ENCODE peak calls at places on chromosomes 2 and 18, in ten cellular contexts. One of them, this sample, is unnamed.
A peak's percentile ranks its signal among the peaks of the same experiment; 100 is the strongest.

GRCh38 chr18:61912476-61912875 is 19.7 kb upstream of the RNF152 start:
- DNase-seq in uterus: no peak
- DNase-seq in pancreas: no peak
- DNase-seq in K562: no peak
- DNase-seq in right cardiac atrium: no peak
- DNase-seq in ascending aorta: no peak
- DNase-seq in IMR-90: no peak
- DNase-seq in left ventricle myocardium inferior: no peak
- DNase-seq in endodermal cell: no peak
- DNase-seq in colonic mucosa: no peak
- DNase-seq in this sample: no peak

GRCh38 chr2:215156453-215156852 is 18.0 kb upstream of the ABCA12 start:
- DNase-seq in uterus: no peak
- DNase-seq in pancreas: no peak
- DNase-seq in K562: no peak
- DNase-seq in right cardiac atrium: no peak
- DNase-seq in ascending aorta: no peak
- DNase-seq in IMR-90: no peak
- DNase-seq in left ventricle myocardium inferior: no peak
- DNase-seq in endodermal cell: no peak
- DNase-seq in colonic mucosa: no peak
- DNase-seq in this sample: no peak

GRCh38 chr2:174013310-174013751 is 48.2 kb upstream of the SP3 start:
- DNase-seq in uterus: peak; percentile 67
- DNase-seq in pancreas: no peak
- DNase-seq in K562: no peak
- DNase-seq in right cardiac atrium: peak; percentile 82
- DNase-seq in ascending aorta: no peak
- DNase-seq in IMR-90: no peak
- DNase-seq in left ventricle myocardium inferior: peak; percentile 39
- DNase-seq in endodermal cell: no peak
- DNase-seq in colonic mucosa: no peak
- DNase-seq in this sample: no peak

GRCh38 chr2:17849260-17849659 is 29.2 kb upstream of the KCNS3 start:
- DNase-seq in uterus: no peak
- DNase-seq in pancreas: no peak
- DNase-seq in K562: no peak
- DNase-seq in right cardiac atrium: no peak
- DNase-seq in ascending aorta: no peak
- DNase-seq in IMR-90: no peak
- DNase-seq in left ventricle myocardium inferior: no peak
- DNase-seq in endodermal cell: no peak
- DNase-seq in colonic mucosa: no peak
- DNase-seq in this sample: no peak

GRCh38 chr2:144524190-144524957 is 4.5 kb upstream of the ZEB2 start:
- DNase-seq in uterus: peak; percentile 57
- DNase-seq in pancreas: peak; percentile 68
- DNase-seq in K562: peak; percentile 67
- DNase-seq in right cardiac atrium: peak; percentile 92
- DNase-seq in ascending aorta: no peak
- DNase-seq in IMR-90: no peak
- DNase-seq in left ventricle myocardium inferior: peak; percentile 73
- DNase-seq in endodermal cell: peak; percentile 93
- DNase-seq in colonic mucosa: no peak
- DNase-seq in this sample: no peak

GRCh38 chr2:9440058-9440727 is 16.7 kb downstream of the CPSF3 start:
- DNase-seq in uterus: no peak
- DNase-seq in pancreas: no peak
- DNase-seq in K562: no peak
- DNase-seq in right cardiac atrium: no peak
- DNase-seq in ascending aorta: no peak
- DNase-seq in IMR-90: peak; percentile 82
- DNase-seq in left ventricle myocardium inferior: no peak
- DNase-seq in endodermal cell: no peak
- DNase-seq in colonic mucosa: no peak
- DNase-seq in this sample: no peak

GRCh38 chr2:188937228-188938220 is 36.6 kb upstream of the COL3A1 start:
- DNase-seq in uterus: no peak
- DNase-seq in pancreas: no peak
- DNase-seq in K562: no peak
- DNase-seq in right cardiac atrium: no peak
- DNase-seq in ascending aorta: no peak
- DNase-seq in IMR-90: peak; percentile 71
- DNase-seq in left ventricle myocardium inferior: no peak
- DNase-seq in endodermal cell: no peak
- DNase-seq in colonic mucosa: no peak
- DNase-seq in this sample: no peak

GRCh38 chr2:178173657-178174056 is 20.7 kb upstream of the OSBPL6 start:
- DNase-seq in uterus: no peak
- DNase-seq in pancreas: no peak
- DNase-seq in K562: no peak
- DNase-seq in right cardiac atrium: no peak
- DNase-seq in ascending aorta: no peak
- DNase-seq in IMR-90: no peak
- DNase-seq in left ventricle myocardium inferior: no peak
- DNase-seq in endodermal cell: no peak
- DNase-seq in colonic mucosa: no peak
- DNase-seq in this sample: no peak

GRCh38 chr18:46329736-46330246 is 225.6 kb downstream of the HAUS1 start:
- DNase-seq in uterus: no peak
- DNase-seq in pancreas: no peak
- DNase-seq in K562: no peak
- DNase-seq in right cardiac atrium: no peak
- DNase-seq in ascending aorta: no peak
- DNase-seq in IMR-90: no peak
- DNase-seq in left ventricle myocardium inferior: no peak
- DNase-seq in endodermal cell: peak; percentile 36
- DNase-seq in colonic mucosa: no peak
- DNase-seq in this sample: no peak

GRCh38 chr2:158305501-158305900 is 151.1 kb downstream of the CCDC148 start:
- DNase-seq in uterus: no peak
- DNase-seq in pancreas: no peak
- DNase-seq in K562: no peak
- DNase-seq in right cardiac atrium: no peak
- DNase-seq in ascending aorta: no peak
- DNase-seq in IMR-90: no peak
- DNase-seq in left ventricle myocardium inferior: no peak
- DNase-seq in endodermal cell: no peak
- DNase-seq in colonic mucosa: no peak
- DNase-seq in this sample: no peak

GRCh38 chr2:169732075-169732474 is 1.6 kb upstream of the KLHL23 start:
- DNase-seq in uterus: no peak
- DNase-seq in pancreas: no peak
- DNase-seq in K562: no peak
- DNase-seq in right cardiac atrium: no peak
- DNase-seq in ascending aorta: no peak
- DNase-seq in IMR-90: no peak
- DNase-seq in left ventricle myocardium inferior: no peak
- DNase-seq in endodermal cell: no peak
- DNase-seq in colonic mucosa: no peak
- DNase-seq in this sample: no peak

GRCh38 chr2:169734172-169734847 is 678 bp downstream of the KLHL23 start:
- DNase-seq in uterus: peak; percentile 20
- DNase-seq in pancreas: peak; percentile 76
- DNase-seq in K562: peak; percentile 70
- DNase-seq in right cardiac atrium: peak; percentile 67
- DNase-seq in ascending aorta: no peak
- DNase-seq in IMR-90: no peak
- DNase-seq in left ventricle myocardium inferior: no peak
- DNase-seq in endodermal cell: peak; percentile 80
- DNase-seq in colonic mucosa: peak; percentile 31
- DNase-seq in this sample: peak; percentile 59

GRCh38 chr2:169735623-169736022 is 2.0 kb downstream of the KLHL23 start:
- DNase-seq in uterus: no peak
- DNase-seq in pancreas: no peak
- DNase-seq in K562: no peak
- DNase-seq in right cardiac atrium: no peak
- DNase-seq in ascending aorta: no peak
- DNase-seq in IMR-90: no peak
- DNase-seq in left ventricle myocardium inferior: no peak
- DNase-seq in endodermal cell: no peak
- DNase-seq in colonic mucosa: no peak
- DNase-seq in this sample: no peak

GRCh38 chr2:169736902-169737301 is 3.3 kb downstream of the KLHL23 start:
- DNase-seq in uterus: no peak
- DNase-seq in pancreas: no peak
- DNase-seq in K562: no peak
- DNase-seq in right cardiac atrium: no peak
- DNase-seq in ascending aorta: no peak
- DNase-seq in IMR-90: no peak
- DNase-seq in left ventricle myocardium inferior: no peak
- DNase-seq in endodermal cell: no peak
- DNase-seq in colonic mucosa: no peak
- DNase-seq in this sample: no peak

GRCh38 chr2:169732583-169733358 is 861 bp upstream of the KLHL23 start:
- DNase-seq in uterus: no peak
- DNase-seq in pancreas: no peak
- DNase-seq in K562: no peak
- DNase-seq in right cardiac atrium: no peak
- DNase-seq in ascending aorta: no peak
- DNase-seq in IMR-90: no peak
- DNase-seq in left ventricle myocardium inferior: no peak
- DNase-seq in endodermal cell: no peak
- DNase-seq in colonic mucosa: no peak
- DNase-seq in this sample: no peak
- H3K4me3 ChIP-seq in uterus: peak overlapping the region; percentile 63
- H3K4me3 ChIP-seq in pancreas: peak overlapping the region; percentile 63
- H3K4me3 ChIP-seq in K562: peak overlapping the region; percentile 64
- H3K4me3 ChIP-seq in right cardiac atrium: peak overlapping the region; percentile 88
- H3K4me3 ChIP-seq in ascending aorta: peak overlapping the region; percentile 71
- H3K4me3 ChIP-seq in IMR-90: peak overlapping the region; percentile 56
- H3K4me3 ChIP-seq in left ventricle myocardium inferior: peak overlapping the region; percentile 78
- H3K4me3 ChIP-seq in endodermal cell: peak overlapping the region; percentile 82
- H3K4me3 ChIP-seq in colonic mucosa: peak overlapping the region; percentile 81
- H3K4me3 ChIP-seq in this sample: peak overlapping the region; percentile 48

GRCh38 chr2:220913384-220913783 is 658.7 kb downstream of the EPHA4 start:
- DNase-seq in uterus: no peak
- DNase-seq in pancreas: no peak
- DNase-seq in K562: no peak
- DNase-seq in right cardiac atrium: no peak
- DNase-seq in ascending aorta: no peak
- DNase-seq in IMR-90: peak; percentile 52
- DNase-seq in left ventricle myocardium inferior: no peak
- DNase-seq in endodermal cell: no peak
- DNase-seq in colonic mucosa: no peak
- DNase-seq in this sample: no peak
- H3K9me3 ChIP-seq in uterus: no peaks in the 10 kb centered on the region
- H3K9me3 ChIP-seq in pancreas: no peaks in the 10 kb centered on the region
- H3K9me3 ChIP-seq in K562: peaks cover 3% of the 10 kb centered on the region
- H3K9me3 ChIP-seq in right cardiac atrium: no peaks in the 10 kb centered on the region
- H3K9me3 ChIP-seq in ascending aorta: no peaks in the 10 kb centered on the region
- H3K9me3 ChIP-seq in IMR-90: no peaks in the 10 kb centered on the region
- H3K9me3 ChIP-seq in left ventricle myocardium inferior: no peaks in the 10 kb centered on the region
- H3K9me3 ChIP-seq in endodermal cell: no peaks in the 10 kb centered on the region
- H3K9me3 ChIP-seq in colonic mucosa: no peaks in the 10 kb centered on the region
- H3K9me3 ChIP-seq in this sample: no peaks in the 10 kb centered on the region

DNA sequence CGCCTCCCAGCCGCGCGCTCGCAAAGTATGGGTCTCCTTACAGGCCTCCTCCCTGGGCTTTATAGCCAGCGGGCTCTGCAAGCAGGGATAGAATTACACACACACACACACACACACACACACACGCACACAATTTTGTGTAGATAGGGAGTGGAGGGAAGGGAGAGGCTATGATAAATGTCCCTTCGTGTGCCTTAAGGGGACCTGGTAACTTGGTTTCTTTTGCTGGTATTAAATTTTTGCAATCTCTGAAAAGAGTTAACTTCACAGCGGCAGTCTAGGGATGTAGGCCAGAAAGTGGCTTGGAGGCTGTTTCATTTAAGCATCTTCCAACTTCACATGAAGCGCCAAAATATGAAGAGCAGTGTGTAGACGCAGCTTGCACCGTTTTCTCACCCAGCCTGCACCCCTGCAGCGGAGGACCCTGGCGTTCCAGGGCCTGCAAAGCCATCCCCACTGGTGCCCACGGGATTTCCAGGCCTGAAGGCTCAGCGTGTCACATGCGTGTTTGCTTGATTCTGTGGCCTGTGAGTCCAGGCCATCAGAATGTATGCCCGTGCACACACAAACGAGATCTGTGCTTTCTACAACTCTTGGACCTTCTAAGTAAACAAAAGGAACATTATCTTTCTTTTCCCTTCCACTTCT is 87.1 kb upstream of the EPB41L3 start:
- DNase-seq in uterus: peak; percentile 63
- DNase-seq in pancreas: no peak
- DNase-seq in K562: no peak
- DNase-seq in right cardiac atrium: peak; percentile 37
- DNase-seq in ascending aorta: no peak
- DNase-seq in IMR-90: no peak
- DNase-seq in left ventricle myocardium inferior: no peak
- DNase-seq in endodermal cell: no peak
- DNase-seq in colonic mucosa: no peak
- DNase-seq in this sample: no peak
- H3K4me3 ChIP-seq in uterus: peak overlapping the region; percentile 48
- H3K4me3 ChIP-seq in pancreas: no peak overlapping the region
- H3K4me3 ChIP-seq in K562: no peak overlapping the region
- H3K4me3 ChIP-seq in right cardiac atrium: peak overlapping the region; percentile 5
- H3K4me3 ChIP-seq in ascending aorta: peak overlapping the region; percentile 73
- H3K4me3 ChIP-seq in IMR-90: peak overlapping the region; percentile 29
- H3K4me3 ChIP-seq in left ventricle myocardium inferior: peak overlapping the region; percentile 71
- H3K4me3 ChIP-seq in endodermal cell: no peak overlapping the region
- H3K4me3 ChIP-seq in colonic mucosa: peak overlapping the region; percentile 63
- H3K4me3 ChIP-seq in this sample: no peak overlapping the region

GRCh38 chr2:229154381-229154780 is 116.7 kb downstream of the PID1 start:
- DNase-seq in uterus: no peak
- DNase-seq in pancreas: no peak
- DNase-seq in K562: no peak
- DNase-seq in right cardiac atrium: no peak
- DNase-seq in ascending aorta: no peak
- DNase-seq in IMR-90: peak; percentile 14
- DNase-seq in left ventricle myocardium inferior: no peak
- DNase-seq in endodermal cell: no peak
- DNase-seq in colonic mucosa: no peak
- DNase-seq in this sample: no peak

GRCh38 chr2:229153946-229154345 is 117.1 kb downstream of the PID1 start:
- DNase-seq in uterus: no peak
- DNase-seq in pancreas: no peak
- DNase-seq in K562: no peak
- DNase-seq in right cardiac atrium: no peak
- DNase-seq in ascending aorta: no peak
- DNase-seq in IMR-90: no peak
- DNase-seq in left ventricle myocardium inferior: no peak
- DNase-seq in endodermal cell: no peak
- DNase-seq in colonic mucosa: no peak
- DNase-seq in this sample: no peak

GRCh38 chr2:229152784-229153183 is 118.3 kb downstream of the PID1 start:
- DNase-seq in uterus: no peak
- DNase-seq in pancreas: no peak
- DNase-seq in K562: no peak
- DNase-seq in right cardiac atrium: no peak
- DNase-seq in ascending aorta: no peak
- DNase-seq in IMR-90: no peak
- DNase-seq in left ventricle myocardium inferior: no peak
- DNase-seq in endodermal cell: no peak
- DNase-seq in colonic mucosa: no peak
- DNase-seq in this sample: no peak

GRCh38 chr2:229150317-229150716 is 120.8 kb downstream of the PID1 start:
- DNase-seq in uterus: no peak
- DNase-seq in pancreas: no peak
- DNase-seq in K562: no peak
- DNase-seq in right cardiac atrium: no peak
- DNase-seq in ascending aorta: no peak
- DNase-seq in IMR-90: no peak
- DNase-seq in left ventricle myocardium inferior: no peak
- DNase-seq in endodermal cell: no peak
- DNase-seq in colonic mucosa: no peak
- DNase-seq in this sample: no peak

GRCh38 chr2:229153307-229153706 is 117.8 kb downstream of the PID1 start:
- DNase-seq in uterus: no peak
- DNase-seq in pancreas: no peak
- DNase-seq in K562: no peak
- DNase-seq in right cardiac atrium: no peak
- DNase-seq in ascending aorta: no peak
- DNase-seq in IMR-90: no peak
- DNase-seq in left ventricle myocardium inferior: no peak
- DNase-seq in endodermal cell: no peak
- DNase-seq in colonic mucosa: peak; percentile 65
- DNase-seq in this sample: no peak
- H3K9me3 ChIP-seq in uterus: no peaks in the 10 kb centered on the region
- H3K9me3 ChIP-seq in pancreas: no peaks in the 10 kb centered on the region
- H3K9me3 ChIP-seq in K562: no peaks in the 10 kb centered on the region
- H3K9me3 ChIP-seq in right cardiac atrium: no peaks in the 10 kb centered on the region
- H3K9me3 ChIP-seq in ascending aorta: no peaks in the 10 kb centered on the region
- H3K9me3 ChIP-seq in IMR-90: peaks cover 8% of the 10 kb centered on the region
- H3K9me3 ChIP-seq in left ventricle myocardium inferior: no peaks in the 10 kb centered on the region
- H3K9me3 ChIP-seq in endodermal cell: no peaks in the 10 kb centered on the region
- H3K9me3 ChIP-seq in colonic mucosa: no peaks in the 10 kb centered on the region
- H3K9me3 ChIP-seq in this sample: no peaks in the 10 kb centered on the region

This sample was measured in HAP-1.